ENCODE peak calls at places on chromosomes 13 and 19, in nine cellular contexts. L is effector memory CD4-positive, alpha-beta T cell; N is CD8-positive, alpha-beta T cell; J is substantia nigra; U is activated CD4-positive, alpha-beta T cell treated with anti-CD3 and anti-CD28 coated beads for 36 hours; Y is HFF-Myc; Q is pancreas; C is activated CD4-positive, alpha-beta memory T cell treated with anti-CD3 and anti-CD28 coated beads, Interleukin-2, amount 10 ng/mL, durations not matched to agents 7 days and 5 days; O is dermis microvascular lymphatic vessel endothelial cell. E is an unnamed sample.

GRCh38 chr19:5665781-5666513 is 14.4 kb downstream of the MICOS13 start:
- DNase-seq in Y (no peak), N (no peak), J (no peak), U (no peak), Q (peak), C (no peak), O (peak), L (no peak), E (no peak)

GRCh38 chr13:48493076-48493765 is 39.7 kb downstream of the RCBTB2 start:
- DNase-seq in U (peak), C (peak), Y (no peak), O (peak), L (no peak), Q (no peak), J (no peak), N (no peak), E (no peak)

GRCh38 chr13:76758257-76758656 is 127.9 kb downstream of the KCTD12 start:
- DNase-seq in N (no peak), J (no peak), C (no peak), Y (no peak), L (no peak), O (peak), Q (no peak), U (no peak), E (no peak)

GRCh38 chr13:30872195-30872594 is 33.9 kb upstream of the MEDAG start:
- DNase-seq in Q (no peak), Y (no peak), N (no peak), L (no peak), O (no peak), U (no peak), J (no peak), C (no peak), E (no peak)

GRCh38 chr19:53554804-53555203 is 16.9 kb downstream of the ZNF331 start:
- DNase-seq in Q (no peak), O (no peak), U (no peak), Y (no peak), N (no peak), C (no peak), J (no peak), L (no peak), E (no peak)

GRCh38 chr13:19845758-19846157 is 17.7 kb downstream of the ZMYM5 start:
- DNase-seq in Q (no peak), U (peak), N (no peak), C (no peak), Y (peak), J (no peak), O (peak), L (no peak), E (no peak)

GRCh38 chr19:1213391-1214286 is 8.1 kb downstream of the STK11 start:
- DNase-seq in J (no peak), N (no peak), Y (peak), Q (peak), O (peak), L (peak), C (peak), U (peak), E (no peak)

GRCh38 chr13:65063753-65064152 is 2166.4 kb downstream of the PCDH9 start:
- DNase-seq in U (no peak), C (no peak), J (no peak), Q (no peak), O (no peak), N (no peak), L (no peak), Y (peak), E (peak)

GRCh38 chr19:53552001-53552721 is 14.2 kb downstream of the ZNF331 start:
- DNase-seq in Q (no peak), U (no peak), C (no peak), L (no peak), Y (no peak), J (no peak), O (no peak), N (no peak), E (no peak)